ENCODE peak calls at places on chromosomes 5 and 9, in seven cellular contexts. Y is nephron progenitor cell, P is mucosa of descending colon, H is neural progenitor cell, G is RWPE1, W is upper lobe of right lung, F is GM10248. C is an unnamed sample.

GRCh38 chr5:113435571-113435970 is 782 bp upstream of the TSSK1B start:
- DNase-seq in Y (no peak), P (no peak), H (no peak), G (no peak), W (no peak), F (no peak), C (no peak)

GRCh38 chr5:80194470-80194869 is 61.4 kb downstream of the SERINC5 start:
- DNase-seq in Y (no peak), P (no peak), H (no peak), G (no peak), W (no peak), F (no peak), C (no peak)

GRCh38 chr5:137888875-137889759 is at the start of gene PKD2L2:
- DNase-seq in Y (no peak), P (peak), H (peak), G (no peak), W (peak), F (peak), C (peak)

GRCh38 chr5:120655828-120656435 is 191.8 kb downstream of the PRR16 start:
- DNase-seq in Y (peak), P (peak), H (peak), G (peak), W (no peak), F (no peak), C (peak)

GRCh38 chr9:22469928-22470544 is 23.4 kb downstream of the DMRTA1 start:
- DNase-seq in Y (peak), P (peak), H (peak), G (peak), W (no peak), F (no peak), C (no peak)

GRCh38 chr5:73515232-73515631 is 17.0 kb downstream of the BTF3 start:
- DNase-seq in Y (no peak), P (peak), H (no peak), G (no peak), W (no peak), F (no peak), C (peak)

GRCh38 chr5:139808481-139809330 is 13.1 kb downstream of the PSD2 start:
- DNase-seq in Y (peak), P (peak), H (peak), G (peak), W (peak), F (peak), C (peak)

GRCh38 chr9:93028448-93029006 is 30.0 kb upstream of the SUSD3 start:
- DNase-seq in Y (no peak), P (peak), H (no peak), G (no peak), W (no peak), F (peak), C (no peak)

GRCh38 chr5:78295035-78295961 is 800 bp upstream of the AP3B1 start:
- DNase-seq in Y (peak), P (peak), H (peak), G (peak), W (peak), F (peak), C (peak)

GRCh38 chr5:139682016-139682975 is 34.1 kb downstream of the CXXC5 start:
- DNase-seq in Y (no peak), P (no peak), H (peak), G (no peak), W (no peak), F (no peak), C (no peak)

GRCh38 chr9:29006603-29007002 is 1433.3 kb upstream of the C9orf72 start:
- DNase-seq in Y (no peak), P (no peak), H (no peak), G (no peak), W (no peak), F (no peak), C (no peak)

GRCh38 chr5:111810087-111810486 is 53.1 kb upstream of the NREP start:
- DNase-seq in Y (no peak), P (peak), H (no peak), G (no peak), W (no peak), F (no peak), C (no peak)

GRCh38 chr5:157476699-157477408 is 16.8 kb downstream of the NIPAL4 start:
- DNase-seq in Y (peak), P (peak), H (peak), G (peak), W (no peak), F (peak), C (no peak)

GRCh38 chr5:144003636-144004035 is 166.8 kb downstream of the YIPF5 start:
- DNase-seq in Y (no peak), P (no peak), H (no peak), G (no peak), W (no peak), F (no peak), C (no peak)

GRCh38 chr5:6632324-6632930 is 417 bp downstream of the NSUN2 start:
- DNase-seq in Y (no peak), P (peak), H (no peak), G (peak), W (no peak), F (no peak), C (no peak)
- TF ChIP-seq CTCF in Y (no peak), P (no peak), H (peak), G (peak), W (no peak), F (peak), C (peak)

GRCh38 chr5:54307583-54307982 is 2.8 kb downstream of the ARL15 start:
- DNase-seq in Y (no peak), P (no peak), H (no peak), G (no peak), W (no peak), F (no peak), C (no peak)
- TF ChIP-seq CTCF in Y (no peak), P (no peak), H (no peak), G (no peak), W (no peak), F (no peak), C (no peak)

DNA sequence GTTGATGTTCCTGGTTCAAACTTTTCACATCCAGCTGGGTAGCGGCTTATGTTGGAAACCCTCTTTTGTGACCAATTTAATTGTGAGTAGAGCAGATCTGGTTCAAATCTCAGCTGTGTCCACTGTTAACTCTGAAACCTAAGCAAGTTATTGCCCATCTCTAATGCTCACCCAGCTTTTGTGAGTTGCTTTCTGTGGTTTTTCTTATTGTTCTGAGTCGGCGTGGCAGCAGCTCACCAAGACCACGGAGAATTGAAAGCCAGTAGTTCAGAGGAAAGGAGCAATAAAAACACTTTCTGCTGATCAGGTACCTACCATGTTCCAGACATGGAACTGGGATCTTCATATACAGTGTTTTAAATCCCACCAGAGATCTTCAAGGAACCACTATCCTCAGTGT is 114.4 kb downstream of the DOCK2 start:
- DNase-seq in Y (no peak), P (no peak), H (no peak), G (no peak), W (no peak), F (no peak), C (no peak)
- TF ChIP-seq CTCF in Y (no peak), P (no peak), H (no peak), G (no peak), W (no peak), F (no peak), C (no peak)

DNA sequence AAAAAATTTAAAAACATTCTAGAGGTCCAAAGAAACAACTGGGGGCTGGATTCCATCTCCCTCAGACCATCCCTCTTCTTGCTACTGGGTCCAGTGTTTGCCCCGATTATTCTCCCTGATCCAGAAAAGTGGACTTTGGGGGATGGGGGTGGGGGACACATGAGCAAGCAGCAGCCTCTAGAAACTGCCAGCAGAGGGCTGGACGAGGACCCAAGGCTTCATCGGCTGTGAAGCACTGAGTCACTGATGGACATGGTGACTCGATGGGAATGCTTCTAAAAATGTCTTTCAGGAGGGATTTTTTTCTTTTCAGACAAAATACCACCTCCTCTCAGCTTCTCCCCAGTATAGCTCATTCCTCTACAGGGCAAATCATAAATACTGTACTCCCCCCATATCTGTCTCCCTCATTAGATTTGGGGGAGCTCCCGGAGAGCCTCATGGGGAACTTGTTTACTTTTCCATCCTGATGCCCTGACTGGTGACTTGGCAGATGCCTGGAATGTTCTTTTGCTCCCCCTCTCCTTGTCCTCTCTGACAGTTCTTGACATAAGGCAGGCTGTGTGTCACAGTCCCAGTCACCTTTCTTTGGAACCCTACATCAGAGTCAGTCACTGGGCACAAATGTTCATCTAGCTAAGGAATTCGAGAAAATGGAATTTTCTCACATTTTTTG is 67.2 kb upstream of the STC2 start:
- DNase-seq in Y (no peak), P (no peak), H (no peak), G (peak), W (no peak), F (no peak), C (peak)
- TF ChIP-seq CTCF in Y (no peak), P (no peak), H (peak), G (no peak), W (no peak), F (no peak), C (peak)

DNA sequence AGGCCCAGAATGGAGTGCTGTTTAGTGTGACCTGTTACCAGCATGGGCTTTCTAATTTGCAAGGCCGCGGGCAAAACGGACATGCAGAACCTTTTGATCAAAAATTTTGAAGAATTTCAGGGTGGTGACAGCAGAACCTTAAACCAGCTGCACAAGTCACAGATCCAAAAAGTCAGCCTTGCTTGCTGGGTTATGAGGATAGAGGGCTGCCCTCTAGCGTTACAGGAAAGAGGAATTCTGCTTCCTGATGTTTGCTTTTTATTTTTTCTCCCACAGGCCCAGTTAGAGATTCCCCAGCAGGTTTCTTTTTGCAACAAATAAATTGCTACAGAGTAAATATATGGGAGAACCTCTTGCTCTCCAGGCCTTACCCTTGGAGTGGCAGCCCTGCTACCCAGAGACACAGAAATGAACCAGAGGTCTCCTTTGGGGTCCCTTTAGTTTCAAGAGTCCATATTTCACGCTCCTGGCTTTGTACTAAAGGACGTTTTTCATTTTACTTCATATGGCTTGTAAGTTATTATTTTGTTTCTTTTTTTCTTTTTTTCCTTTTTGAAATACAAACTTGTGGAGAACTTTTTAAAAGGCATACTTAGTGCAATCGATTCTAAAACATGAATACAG is 3.4 kb upstream of the ADCY2 start:
- DNase-seq in Y (peak), P (peak), H (peak), G (no peak), W (no peak), F (no peak), C (no peak)
- TF ChIP-seq CTCF in Y (peak), P (peak), H (peak), G (peak), W (peak), F (peak), C (peak)

DNA sequence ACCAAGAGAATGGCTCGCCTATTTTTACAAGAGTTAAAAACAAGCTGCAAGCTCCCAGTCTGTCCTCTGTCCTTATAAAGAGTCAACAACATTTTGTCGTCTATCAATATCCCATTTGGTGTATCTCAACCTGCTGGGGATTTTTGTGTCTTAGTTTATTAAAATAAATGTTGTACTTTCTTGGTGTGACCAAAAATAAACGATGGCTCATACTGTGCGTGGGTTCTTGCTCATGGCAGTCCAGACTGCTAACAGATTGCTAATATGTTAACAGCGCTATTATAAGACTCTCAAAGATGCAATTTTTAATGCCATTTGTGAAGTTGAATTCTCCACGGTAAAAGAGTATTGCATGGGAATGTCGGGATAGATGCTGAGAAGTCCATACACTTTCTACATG is 569.9 kb downstream of the GABRG2 start:
- DNase-seq in Y (no peak), P (no peak), H (no peak), G (no peak), W (no peak), F (no peak), C (no peak)
- TF ChIP-seq CTCF in Y (no peak), P (no peak), H (no peak), G (no peak), W (no peak), F (no peak), C (no peak)

GRCh38 chr9:136497916-136498695 is 15.3 kb upstream of the SEC16A start:
- DNase-seq in Y (no peak), P (no peak), H (no peak), G (no peak), W (no peak), F (no peak), C (no peak)

GRCh38 chr9:136494531-136495215 is 11.8 kb upstream of the SEC16A start:
- DNase-seq in Y (no peak), P (no peak), H (no peak), G (no peak), W (no peak), F (no peak), C (no peak)

GRCh38 chr9:136495401-136495800 is 12.6 kb upstream of the SEC16A start:
- DNase-seq in Y (no peak), P (no peak), H (no peak), G (no peak), W (no peak), F (no peak), C (no peak)

GRCh38 chr9:136496801-136497620 is 14.2 kb upstream of the SEC16A start:
- DNase-seq in Y (no peak), P (no peak), H (no peak), G (no peak), W (no peak), F (no peak), C (no peak)

GRCh38 chr9:136496181-136496580 is 13.3 kb upstream of the SEC16A start:
- DNase-seq in Y (no peak), P (no peak), H (no peak), G (no peak), W (no peak), F (no peak), C (no peak)
- TF ChIP-seq CTCF in Y (no peak), P (no peak), H (no peak), G (no peak), W (no peak), F (no peak), C (no peak)

C was measured in foreskin keratinocyte.